ENCODE peak calls at places on chromosomes 6 and 20, in five cellular contexts. One of them, this sample, is unnamed.

GRCh38 chr6:27205375-27206278 is 41.9 kb upstream of the PRSS16 start:
- DNase-seq in omental fat pad: no peak
- DNase-seq in endothelial cell of umbilical vein: no peak
- DNase-seq in PC-3: no peak
- DNase-seq in colonic mucosa: no peak
- DNase-seq in this sample: no peak

GRCh38 chr6:94751641-94752329 is 825.5 kb upstream of the MANEA start:
- DNase-seq in colonic mucosa: no peak
- DNase-seq in PC-3: no peak
- DNase-seq in omental fat pad: no peak
- DNase-seq in endothelial cell of umbilical vein: no peak
- DNase-seq in this sample: no peak

GRCh38 chr6:108630050-108630714 is 69.5 kb downstream of the FOXO3 start:
- DNase-seq in omental fat pad: no peak
- DNase-seq in endothelial cell of umbilical vein: no peak
- DNase-seq in PC-3: no peak
- DNase-seq in colonic mucosa: no peak
- DNase-seq in this sample: no peak

GRCh38 chr6:54419885-54420284 is 111.6 kb downstream of the TINAG start:
- DNase-seq in PC-3: peak; percentile 86
- DNase-seq in omental fat pad: no peak
- DNase-seq in colonic mucosa: no peak
- DNase-seq in endothelial cell of umbilical vein: peak; percentile 60
- DNase-seq in this sample: no peak

GRCh38 chr6:151241853-151242252 is 2.1 kb downstream of the AKAP12 start:
- DNase-seq in PC-3: no peak
- DNase-seq in endothelial cell of umbilical vein: no peak
- DNase-seq in omental fat pad: no peak
- DNase-seq in colonic mucosa: no peak
- DNase-seq in this sample: no peak

GRCh38 chr6:36052092-36052491 is 24.5 kb downstream of the MAPK14 start:
- DNase-seq in PC-3: no peak
- DNase-seq in colonic mucosa: no peak
- DNase-seq in omental fat pad: no peak
- DNase-seq in endothelial cell of umbilical vein: no peak
- DNase-seq in this sample: no peak

GRCh38 chr20:46113071-46113470 is 5.0 kb upstream of the CD40 start:
- DNase-seq in colonic mucosa: no peak
- DNase-seq in endothelial cell of umbilical vein: no peak
- DNase-seq in PC-3: peak; percentile 26
- DNase-seq in omental fat pad: no peak
- DNase-seq in this sample: no peak

GRCh38 chr6:31903957-31904356 is 2.1 kb upstream of the ZBTB12 start:
- DNase-seq in PC-3: no peak
- DNase-seq in colonic mucosa: no peak
- DNase-seq in endothelial cell of umbilical vein: no peak
- DNase-seq in omental fat pad: no peak
- DNase-seq in this sample: no peak

GRCh38 chr6:11608600-11609323 is 71.2 kb downstream of the TMEM170B start:
- DNase-seq in omental fat pad: no peak
- DNase-seq in endothelial cell of umbilical vein: peak; percentile 67
- DNase-seq in colonic mucosa: no peak
- DNase-seq in PC-3: no peak
- DNase-seq in this sample: no peak

GRCh38 chr20:31569163-31570020 is 35.7 kb upstream of the ID1 start:
- DNase-seq in PC-3: peak; percentile 59
- DNase-seq in endothelial cell of umbilical vein: peak; percentile 63
- DNase-seq in colonic mucosa: peak; percentile 74
- DNase-seq in omental fat pad: peak; percentile 70
- DNase-seq in this sample: peak; percentile 64

GRCh38 chr20:10658876-10659632 is 14.7 kb downstream of the JAG1 start:
- DNase-seq in omental fat pad: no peak
- DNase-seq in PC-3: no peak
- DNase-seq in colonic mucosa: no peak
- DNase-seq in endothelial cell of umbilical vein: no peak
- DNase-seq in this sample: no peak

GRCh38 chr6:111776236-111777189 is 96.7 kb downstream of the FYN start:
- DNase-seq in endothelial cell of umbilical vein: no peak
- DNase-seq in omental fat pad: no peak
- DNase-seq in PC-3: no peak
- DNase-seq in colonic mucosa: no peak
- DNase-seq in this sample: no peak

GRCh38 chr6:157539421-157539822 is 158.4 kb downstream of the ZDHHC14 start:
- DNase-seq in PC-3: no peak
- DNase-seq in colonic mucosa: no peak
- DNase-seq in omental fat pad: no peak
- DNase-seq in endothelial cell of umbilical vein: no peak
- DNase-seq in this sample: no peak

GRCh38 chr20:10806539-10806938 is 132.7 kb upstream of the JAG1 start:
- DNase-seq in colonic mucosa: no peak
- DNase-seq in endothelial cell of umbilical vein: no peak
- DNase-seq in PC-3: no peak
- DNase-seq in omental fat pad: no peak
- DNase-seq in this sample: no peak

GRCh38 chr6:90525421-90525820 is 61.5 kb downstream of the MAP3K7 start:
- DNase-seq in endothelial cell of umbilical vein: no peak
- DNase-seq in omental fat pad: no peak
- DNase-seq in PC-3: no peak
- DNase-seq in colonic mucosa: no peak
- DNase-seq in this sample: no peak
- TF ChIP-seq CTCF in endothelial cell of umbilical vein: no peak
- TF ChIP-seq CTCF in omental fat pad: no peak
- TF ChIP-seq CTCF in PC-3: no peak
- TF ChIP-seq CTCF in colonic mucosa: no peak
- TF ChIP-seq CTCF in this sample: no peak

GRCh38 chr20:63775096-63775978 is 35.8 kb downstream of the SLC2A4RG start:
- DNase-seq in omental fat pad: no peak
- DNase-seq in endothelial cell of umbilical vein: peak; percentile 60
- DNase-seq in colonic mucosa: no peak
- DNase-seq in PC-3: no peak
- DNase-seq in this sample: no peak
- TF ChIP-seq CTCF in omental fat pad: no peak
- TF ChIP-seq CTCF in endothelial cell of umbilical vein: peak; percentile 86
- TF ChIP-seq CTCF in colonic mucosa: peak; percentile 58
- TF ChIP-seq CTCF in PC-3: peak; percentile 77
- TF ChIP-seq CTCF in this sample: peak; percentile 60

DNA sequence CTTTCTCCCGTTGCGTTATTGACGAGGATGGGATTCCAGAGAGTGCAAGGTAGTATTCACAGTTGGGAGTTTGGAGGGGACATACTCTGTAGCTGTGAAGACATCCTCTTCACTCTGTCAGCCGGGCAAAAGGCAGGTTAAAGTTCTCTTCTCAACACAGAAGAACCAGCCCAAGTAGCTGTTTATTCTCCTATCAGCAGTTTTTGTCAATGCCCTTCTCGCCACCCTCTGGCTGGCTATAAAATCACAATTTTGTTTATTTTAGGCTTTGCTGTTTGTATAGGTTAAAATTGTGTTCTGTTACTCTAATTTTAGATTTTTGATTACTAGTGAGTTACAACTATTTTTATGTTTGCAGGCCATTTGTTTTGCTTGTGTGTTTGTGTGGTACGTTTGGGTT is 37.9 kb upstream of the MAS1 start:
- DNase-seq in omental fat pad: no peak
- DNase-seq in endothelial cell of umbilical vein: no peak
- DNase-seq in PC-3: peak; percentile 31
- DNase-seq in colonic mucosa: no peak
- DNase-seq in this sample: no peak
- TF ChIP-seq CTCF in omental fat pad: no peak
- TF ChIP-seq CTCF in endothelial cell of umbilical vein: no peak
- TF ChIP-seq CTCF in PC-3: peak; percentile 50
- TF ChIP-seq CTCF in colonic mucosa: peak; percentile 10
- TF ChIP-seq CTCF in this sample: no peak

GRCh38 chr20:23135449-23136447 is 49.6 kb upstream of the CD93 start:
- DNase-seq in PC-3: no peak
- DNase-seq in endothelial cell of umbilical vein: peak; percentile 58
- DNase-seq in colonic mucosa: no peak
- DNase-seq in omental fat pad: peak; percentile 18
- DNase-seq in this sample: no peak
- TF ChIP-seq CTCF in PC-3: no peak
- TF ChIP-seq CTCF in endothelial cell of umbilical vein: no peak
- TF ChIP-seq CTCF in colonic mucosa: no peak
- TF ChIP-seq CTCF in omental fat pad: no peak
- TF ChIP-seq CTCF in this sample: no peak

GRCh38 chr20:15236812-15237211 is 899.4 kb upstream of the FLRT3 start:
- DNase-seq in omental fat pad: no peak
- DNase-seq in PC-3: peak; percentile 87
- DNase-seq in endothelial cell of umbilical vein: peak; percentile 69
- DNase-seq in colonic mucosa: peak; percentile 32
- DNase-seq in this sample: peak; percentile 17
- TF ChIP-seq CTCF in omental fat pad: no peak
- TF ChIP-seq CTCF in PC-3: peak; percentile 90
- TF ChIP-seq CTCF in endothelial cell of umbilical vein: peak; percentile 71
- TF ChIP-seq CTCF in colonic mucosa: peak; percentile 37
- TF ChIP-seq CTCF in this sample: peak; percentile 31

GRCh38 chr20:58868795-58869194 is 16.3 kb downstream of the GNAS start:
- DNase-seq in endothelial cell of umbilical vein: no peak
- DNase-seq in colonic mucosa: no peak
- DNase-seq in PC-3: no peak
- DNase-seq in omental fat pad: no peak
- DNase-seq in this sample: no peak

GRCh38 chr20:58867211-58867610 is 14.7 kb downstream of the GNAS start:
- DNase-seq in omental fat pad: no peak
- DNase-seq in PC-3: no peak
- DNase-seq in colonic mucosa: no peak
- DNase-seq in endothelial cell of umbilical vein: no peak
- DNase-seq in this sample: no peak

GRCh38 chr20:58869662-58870227 is 17.2 kb downstream of the GNAS start:
- DNase-seq in colonic mucosa: no peak
- DNase-seq in PC-3: no peak
- DNase-seq in endothelial cell of umbilical vein: no peak
- DNase-seq in omental fat pad: no peak
- DNase-seq in this sample: no peak

DNA sequence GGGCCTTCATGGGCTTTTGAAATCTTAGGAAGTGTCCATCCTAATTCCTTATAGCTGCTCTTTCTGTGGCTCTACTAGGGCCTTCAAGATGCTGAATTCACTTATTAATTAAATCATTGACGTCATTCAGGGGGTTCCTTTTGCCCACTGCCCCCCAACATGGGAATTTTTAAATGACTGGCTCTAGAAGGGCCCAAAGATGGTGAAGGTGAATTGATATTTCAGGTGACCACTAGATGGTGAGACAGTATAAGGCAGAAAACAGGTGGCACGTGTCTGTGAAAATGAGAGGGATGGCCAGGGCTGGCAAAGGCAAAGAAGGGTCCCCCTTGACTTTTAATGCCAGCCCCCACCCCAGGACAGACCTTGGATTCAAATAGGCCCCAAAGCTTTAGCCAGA is 11.8 kb downstream of the GNAS start:
- DNase-seq in omental fat pad: no peak
- DNase-seq in endothelial cell of umbilical vein: no peak
- DNase-seq in PC-3: peak; percentile 53
- DNase-seq in colonic mucosa: no peak
- DNase-seq in this sample: no peak
- TF ChIP-seq CTCF in omental fat pad: no peak
- TF ChIP-seq CTCF in endothelial cell of umbilical vein: no peak
- TF ChIP-seq CTCF in PC-3: peak; percentile 75
- TF ChIP-seq CTCF in colonic mucosa: no peak
- TF ChIP-seq CTCF in this sample: no peak

GRCh38 chr6:144778773-144779531 is 493.8 kb downstream of the UTRN start:
- DNase-seq in endothelial cell of umbilical vein: no peak
- DNase-seq in omental fat pad: no peak
- DNase-seq in colonic mucosa: no peak
- DNase-seq in PC-3: peak; percentile 23
- DNase-seq in this sample: no peak
- TF ChIP-seq CTCF in endothelial cell of umbilical vein: no peak
- TF ChIP-seq CTCF in omental fat pad: no peak
- TF ChIP-seq CTCF in colonic mucosa: no peak
- TF ChIP-seq CTCF in PC-3: peak; percentile 57
- TF ChIP-seq CTCF in this sample: peak; percentile 18

This sample was measured in transverse colon.